ENCODE peak calls at places on chromosomes 3 and 15, in ten cellular contexts. V is ovary, J is neural progenitor cell, P is left lung, R is A549, Y is H9, M is esophagus squamous epithelium, L is right lobe of liver, C is colonic mucosa, A is mucosa of descending colon. D is an unnamed sample. For H3K9me3, the result is how much of the 10 kb centered on the place peaks cover.

GRCh38 chr15:57865294-57865693 is 158.8 kb downstream of the POLR2M start:
- DNase-seq in V (no peak), P (no peak), C (no peak), M (no peak), L (no peak), A (no peak), J (no peak), R (peak), Y (peak), D (peak)

GRCh38 chr3:175075269-175075668 is 216.1 kb downstream of the NAALADL2 start:
- DNase-seq in M (no peak), L (no peak), C (no peak), V (no peak), A (no peak), R (no peak), Y (no peak), P (no peak), J (no peak), D (no peak)

GRCh38 chr3:5122030-5122740 is at the start of gene ARL8B:
- DNase-seq in A (peak), L (peak), P (peak), J (peak), M (peak), C (peak), R (peak), Y (peak), V (peak), D (peak)

GRCh38 chr15:48868549-48868948 is 9.4 kb upstream of the EID1 start:
- DNase-seq in R (peak), C (no peak), L (no peak), J (no peak), M (no peak), V (no peak), P (no peak), Y (no peak), A (no peak), D (no peak)

GRCh38 chr3:88239870-88240269 is 90.1 kb downstream of the C3orf38 start:
- DNase-seq in P (no peak), J (no peak), L (no peak), C (no peak), V (no peak), Y (no peak), R (no peak), A (no peak), M (no peak), D (no peak)

GRCh38 chr15:87369269-87369668 is 887.3 kb downstream of the NTRK3 start:
- DNase-seq in M (no peak), R (peak), J (no peak), A (no peak), L (no peak), V (no peak), Y (no peak), P (no peak), C (no peak), D (no peak)

GRCh38 chr3:196596355-196596754 is 27.9 kb downstream of the FBXO45 start:
- DNase-seq in Y (no peak), A (no peak), L (no peak), P (no peak), R (no peak), C (no peak), V (no peak), J (no peak), M (no peak), D (no peak)

GRCh38 chr3:148903022-148903442 is 37.9 kb downstream of the CPA3 start:
- DNase-seq in R (no peak), Y (no peak), L (no peak), A (no peak), M (no peak), J (no peak), C (no peak), V (no peak), P (no peak), D (no peak)

GRCh38 chr3:159263750-159264561 is 462.1 kb downstream of the MFSD1 start:
- DNase-seq in J (peak), L (no peak), M (no peak), Y (no peak), P (no peak), V (no peak), R (peak), A (no peak), C (no peak), D (no peak)

GRCh38 chr15:101167791-101168462 is 83.9 kb downstream of the CHSY1 start:
- DNase-seq in V (peak), C (peak), A (peak), Y (no peak), L (peak), M (peak), J (no peak), P (peak), R (peak), D (no peak)

GRCh38 chr3:6444888-6445658 is 415.8 kb upstream of the GRM7 start:
- DNase-seq in P (no peak), A (no peak), J (no peak), R (no peak), V (no peak), C (no peak), L (no peak), M (no peak), Y (no peak), D (no peak)

GRCh38 chr3:57544181-57545125 is at the start of gene DNAH12:
- DNase-seq in R (no peak), C (peak), J (peak), V (peak), L (no peak), A (peak), M (no peak), P (peak), Y (peak), D (peak)

GRCh38 chr3:157128771-157129671 is 30.9 kb downstream of the CCNL1 start:
- DNase-seq in P (no peak), A (peak), C (peak), J (peak), R (peak), V (no peak), M (no peak), L (no peak), Y (no peak), D (peak)

GRCh38 chr3:10744098-10744465 is 71.9 kb upstream of the SLC6A11 start:
- DNase-seq in A (no peak), R (peak), C (no peak), Y (peak), L (no peak), V (no peak), M (no peak), J (peak), P (no peak), D (no peak)

GRCh38 chr15:63344737-63345390 is 36.8 kb downstream of the CA12 start:
- DNase-seq in J (no peak), R (no peak), C (no peak), M (no peak), A (no peak), P (no peak), V (no peak), L (no peak), Y (no peak), D (no peak)

GRCh38 chr3:186930143-186930638 is at the start of gene ST6GAL1:
- DNase-seq in A (peak), J (peak), L (peak), V (peak), C (peak), P (peak), M (peak), Y (peak), R (peak), D (peak)

GRCh38 chr3:173111321-173111720 is 29.7 kb downstream of the SPATA16 start:
- DNase-seq in L (no peak), C (no peak), R (no peak), Y (no peak), P (no peak), J (no peak), A (no peak), V (no peak), M (no peak), D (no peak)

GRCh38 chr15:70030851-70031645 is 66.7 kb downstream of the TLE3 start:
- DNase-seq in M (no peak), R (no peak), J (no peak), P (no peak), C (no peak), V (peak), A (no peak), Y (no peak), L (no peak), D (no peak)

GRCh38 chr3:190497809-190498208 is 16.1 kb upstream of the IL1RAP start:
- DNase-seq in J (no peak), V (no peak), M (no peak), C (no peak), Y (no peak), R (no peak), A (no peak), L (no peak), P (no peak), D (no peak)

GRCh38 chr3:47082519-47082918 is 81.4 kb downstream of the SETD2 start:
- DNase-seq in C (no peak), R (no peak), P (no peak), Y (no peak), L (no peak), J (no peak), M (no peak), A (no peak), V (no peak), D (no peak)

GRCh38 chr15:83837946-83838571 is 184.1 kb downstream of the ADAMTSL3 start:
- DNase-seq in M (no peak), A (no peak), P (peak), C (no peak), J (peak), L (peak), V (peak), Y (peak), R (peak), D (peak)

GRCh38 chr3:150040097-150040496 is 69.4 kb upstream of the PFN2 start:
- DNase-seq in A (no peak), R (no peak), C (no peak), V (no peak), Y (no peak), L (no peak), J (no peak), P (no peak), M (no peak), D (no peak)

GRCh38 chr3:32304510-32304909 is 66.0 kb downstream of the CMTM8 start:
- DNase-seq in J (no peak), A (no peak), R (no peak), V (no peak), P (no peak), M (no peak), C (no peak), Y (no peak), L (no peak), D (no peak)

GRCh38 chr15:59283717-59284336 is 77.2 kb downstream of the LDHAL6B start:
- DNase-seq in A (peak), C (peak), J (no peak), L (no peak), P (no peak), V (no peak), Y (no peak), M (no peak), R (peak), D (no peak)

GRCh38 chr3:75727985-75728384 is 57.4 kb downstream of the ZNF717 start:
- DNase-seq in A (no peak), R (no peak), V (no peak), M (no peak), Y (no peak), L (no peak), P (no peak), J (no peak), C (no peak), D (no peak)
- H3K9me3 ChIP-seq in A (half or more), R (under half), V (under half), M (under half), Y (half or more), L (under half), P (under half), J (under half), C (under half), D (under half)

DNA sequence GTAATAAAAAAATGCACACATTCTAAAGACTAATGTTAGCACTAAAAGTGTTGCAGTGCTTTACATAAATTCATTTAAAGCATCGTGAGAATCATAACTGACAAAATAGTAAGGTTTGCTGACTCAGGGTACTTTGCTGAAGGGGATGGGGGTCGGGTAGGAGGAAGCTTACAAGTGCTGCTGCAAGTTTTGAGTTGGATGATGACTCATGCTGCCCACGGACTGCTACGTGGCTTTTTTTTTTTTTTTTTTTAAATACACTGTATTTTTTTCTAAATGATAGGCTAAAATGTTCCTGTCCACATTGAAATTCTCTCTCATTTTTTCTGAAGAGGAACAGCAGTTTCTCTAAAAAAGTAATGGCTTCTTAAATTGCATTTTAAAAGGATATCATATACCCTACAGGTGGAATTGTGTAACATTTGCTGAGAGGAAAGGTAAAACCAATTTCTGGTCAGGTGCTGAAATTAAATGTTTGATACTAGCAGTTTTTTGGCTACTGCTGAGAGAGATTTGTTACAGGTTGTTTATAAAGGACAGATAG is 2.2 kb downstream of the MAPK6 start:
- DNase-seq in L (no peak), P (no peak), V (peak), J (peak), C (peak), R (peak), Y (no peak), M (no peak), A (no peak), D (peak)
- TF ChIP-seq CTCF in L (no peak), P (no peak), V (no peak), J (peak), C (no peak), R (no peak), Y (peak), M (no peak), A (no peak), D (no peak)

GRCh38 chr3:162437480-162437879 is 940.9 kb downstream of the OTOL1 start:
- DNase-seq in C (no peak), M (no peak), J (no peak), A (no peak), Y (no peak), P (no peak), L (no peak), R (no peak), V (no peak), D (no peak)
- H3K9me3 ChIP-seq in C (under half), M (under half), J (under half), A (under half), Y (under half), P (under half), L (under half), R (under half), V (under half), D (under half)

DNA sequence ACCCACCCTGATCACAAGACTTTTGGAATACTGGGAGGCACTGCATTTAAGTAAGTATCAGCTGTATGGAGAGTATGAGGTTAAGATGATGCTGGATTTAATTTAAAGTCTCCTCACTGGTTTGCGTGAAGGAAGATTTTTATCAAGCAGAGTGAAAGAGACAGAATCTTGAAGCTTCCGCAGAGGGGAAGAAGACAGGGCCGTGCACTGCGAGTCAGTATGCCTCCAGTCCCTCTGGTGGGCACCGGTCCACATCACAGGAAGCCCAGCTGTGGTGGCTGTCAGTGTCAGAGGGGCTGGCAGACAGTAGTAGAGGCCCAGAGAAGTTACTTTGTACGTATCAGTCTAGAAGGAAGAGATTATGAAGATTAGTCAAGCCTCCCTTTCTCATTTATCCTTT is 379.0 kb upstream of the TPRG1 start:
- DNase-seq in A (no peak), Y (peak), V (no peak), P (no peak), C (no peak), J (peak), L (no peak), M (no peak), R (no peak), D (no peak)
- TF ChIP-seq CTCF in A (no peak), Y (peak), V (no peak), P (no peak), C (no peak), J (peak), L (no peak), M (no peak), R (no peak), D (no peak)

GRCh38 chr3:118447326-118447725 is 587.3 kb downstream of the IGSF11 start:
- DNase-seq in C (no peak), V (no peak), A (no peak), L (no peak), J (no peak), Y (no peak), R (no peak), M (no peak), P (no peak), D (no peak)
- H3K9me3 ChIP-seq in C (under half), V (under half), A (under half), L (under half), J (under half), Y (under half), R (under half), M (under half), P (under half), D (under half)

GRCh38 chr15:23823508-23823907 is 136.4 kb upstream of the NDN start:
- DNase-seq in A (no peak), J (peak), R (peak), L (no peak), M (no peak), Y (peak), P (no peak), C (no peak), V (no peak), D (no peak)
- TF ChIP-seq CTCF in A (no peak), J (peak), R (no peak), L (no peak), M (no peak), Y (peak), P (no peak), C (no peak), V (no peak), D (no peak)

DNA sequence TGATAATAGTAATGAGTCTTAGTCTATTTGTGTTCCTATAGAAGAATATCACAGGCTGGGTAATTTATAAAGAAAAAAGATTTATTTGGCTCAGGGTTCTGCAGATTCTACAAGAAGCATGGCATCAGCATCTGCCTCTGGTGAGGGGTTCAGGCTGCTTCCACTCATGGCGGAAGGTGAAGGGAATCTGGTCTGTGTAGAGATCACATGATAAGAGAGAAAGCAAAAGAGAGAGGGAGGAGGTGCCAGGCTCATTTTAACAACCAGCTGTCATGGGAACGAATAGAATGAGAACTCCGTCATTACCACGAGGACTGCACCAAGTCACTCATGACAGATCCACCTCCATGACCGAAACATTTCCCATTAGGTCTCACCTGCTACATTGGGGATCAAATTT is 664.0 kb upstream of the SGO1 start:
- DNase-seq in L (no peak), M (no peak), J (no peak), P (no peak), C (no peak), Y (no peak), A (no peak), V (no peak), R (no peak), D (no peak)
- H3K9me3 ChIP-seq in L (under half), M (under half), J (under half), P (under half), C (under half), Y (under half), A (under half), V (under half), R (under half), D (under half)

GRCh38 chr3:66195347-66195783 is 25.4 kb upstream of the SLC25A26 start:
- DNase-seq in Y (peak), C (peak), J (peak), V (peak), M (no peak), R (no peak), A (peak), P (peak), L (peak), D (peak)
- TF ChIP-seq CTCF in Y (peak), C (no peak), J (no peak), V (no peak), M (no peak), R (no peak), A (no peak), P (no peak), L (no peak), D (peak)

DNA sequence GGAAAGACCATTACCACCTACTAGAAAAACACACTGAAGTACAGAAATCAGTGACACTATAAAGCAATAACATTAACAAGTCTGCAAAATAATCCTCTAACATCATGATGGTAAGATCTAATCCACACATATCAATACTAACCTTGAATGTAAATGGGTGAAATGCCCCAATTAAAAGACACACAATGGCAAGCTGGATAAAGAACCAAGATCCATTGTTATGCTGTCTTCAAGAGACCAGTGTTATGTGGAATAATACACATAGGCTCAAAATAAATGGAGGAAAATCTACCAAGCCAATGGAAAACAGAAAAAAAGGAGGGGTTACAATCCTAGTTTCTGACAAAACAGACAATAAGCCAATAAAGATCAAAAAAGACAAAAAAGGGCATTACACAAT is 13.5 kb downstream of the OR5K3 start:
- DNase-seq in A (no peak), L (no peak), Y (no peak), R (no peak), C (no peak), V (no peak), M (no peak), P (no peak), J (no peak), D (no peak)
- H3K9me3 ChIP-seq in A (under half), L (under half), Y (under half), R (under half), C (under half), V (under half), M (under half), P (under half), J (under half), D (under half)

DNA sequence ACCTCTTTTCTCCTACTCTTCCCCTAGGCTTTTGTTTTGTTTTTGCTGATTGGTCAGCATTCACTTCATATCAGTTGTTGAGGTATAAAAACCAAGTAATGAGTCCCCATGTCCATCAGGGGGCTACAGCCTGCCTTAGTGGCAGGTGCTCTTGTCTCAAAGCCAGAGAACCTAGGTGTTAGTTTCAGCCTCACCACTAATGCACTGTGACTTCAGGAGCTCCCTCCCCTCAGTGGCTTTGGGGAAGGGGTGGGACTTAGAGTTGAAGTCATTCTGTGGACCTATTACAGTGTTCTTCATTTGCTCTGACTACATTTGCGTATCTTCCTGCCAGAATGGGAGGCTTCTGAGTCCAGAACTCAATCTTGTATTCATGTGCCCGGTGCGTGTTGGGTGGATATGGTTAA is 41.6 kb downstream of the NR2C2 start:
- DNase-seq in P (no peak), R (peak), V (no peak), M (no peak), L (no peak), Y (peak), C (no peak), J (peak), A (no peak), D (no peak)
- TF ChIP-seq CTCF in P (no peak), R (no peak), V (no peak), M (no peak), L (no peak), Y (peak), C (no peak), J (peak), A (no peak), D (no peak)

D was measured in thyroid gland.